ENCODE peak calls at places on chromosomes 11 and 22, in five cellular contexts. F is mesenchymal stem cell, S is IMR-90, N is H9, W is neuronal stem cell. C is an unnamed sample.

GRCh38 chr11:33910960-33911339 is 19.1 kb upstream of the LMO2 start:
- DNase-seq in F (no peak), S (no peak), N (no peak), W (no peak), C (no peak)

GRCh38 chr11:60988658-60989057 is 17.2 kb downstream of the CD6 start:
- DNase-seq in N (no peak), F (no peak), S (no peak), W (no peak), C (no peak)

GRCh38 chr11:61532136-61533038 is 23.8 kb downstream of the LRRC10B start:
- DNase-seq in W (no peak), F (peak; percentile 25), N (peak; percentile 80), S (no peak), C (peak; percentile 82)

GRCh38 chr11:4664791-4665190 is 21.0 kb downstream of the OR51E1 start:
- DNase-seq in S (peak; percentile 51), W (no peak), N (no peak), F (no peak), C (no peak)

GRCh38 chr11:46285594-46286033 is 8.2 kb downstream of the CREB3L1 start:
- DNase-seq in F (peak; percentile 82), N (no peak), S (peak; percentile 75), W (no peak), C (no peak)

GRCh38 chr11:90204832-90205646 is 17.8 kb downstream of the CHORDC1 start:
- DNase-seq in N (no peak), F (peak; percentile 76), W (peak; percentile 54), S (peak; percentile 66), C (peak; percentile 63)

GRCh38 chr11:64538501-64538951 is 52.5 kb upstream of the SLC22A12 start:
- DNase-seq in W (no peak), S (no peak), F (no peak), N (no peak), C (no peak)

GRCh38 chr11:17603056-17603825 is 56.2 kb downstream of the OTOG start:
- DNase-seq in F (no peak), S (no peak), W (no peak), N (no peak), C (no peak)

GRCh38 chr11:26931248-26931631 is 62.7 kb upstream of the FIBIN start:
- DNase-seq in S (peak; percentile 30), F (no peak), W (no peak), N (no peak), C (no peak)

GRCh38 chr11:134071766-134072403 is 3.0 kb downstream of the JAM3 start:
- DNase-seq in W (no peak), F (peak; percentile 12), S (peak; percentile 16), N (no peak), C (no peak)

GRCh38 chr22:37283393-37283937 is 1.2 kb downstream of the CYTH4 start:
- DNase-seq in F (no peak), N (no peak), W (no peak), S (no peak), C (peak; percentile 54)

DNA sequence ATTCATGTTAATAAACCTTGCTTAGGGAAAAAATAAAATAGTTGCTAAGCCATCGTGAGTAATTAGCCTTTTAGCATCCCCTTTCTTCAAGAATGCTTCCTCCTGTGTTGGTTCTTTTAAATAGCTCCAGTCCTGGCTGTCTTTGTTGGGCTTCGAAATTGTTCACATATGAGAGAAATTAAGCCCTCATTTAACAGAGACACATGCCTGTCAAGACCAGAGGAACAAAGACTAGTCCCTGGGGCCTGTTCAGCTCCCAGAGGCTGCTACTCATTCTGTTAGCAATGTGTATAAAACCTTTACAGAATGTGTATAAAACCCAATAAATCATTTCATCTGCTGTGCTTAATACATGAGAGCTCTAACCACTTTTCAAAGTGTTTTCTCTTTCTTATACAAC is 186.4 kb downstream of the SOX6 start:
- DNase-seq in F (no peak), S (no peak), N (no peak), W (no peak), C (peak; percentile 11)
- H3K9ac ChIP-seq in F (no peak overlapping the region), S (no peak overlapping the region), N (no peak overlapping the region), W (no peak overlapping the region), C (no peak overlapping the region)

DNA sequence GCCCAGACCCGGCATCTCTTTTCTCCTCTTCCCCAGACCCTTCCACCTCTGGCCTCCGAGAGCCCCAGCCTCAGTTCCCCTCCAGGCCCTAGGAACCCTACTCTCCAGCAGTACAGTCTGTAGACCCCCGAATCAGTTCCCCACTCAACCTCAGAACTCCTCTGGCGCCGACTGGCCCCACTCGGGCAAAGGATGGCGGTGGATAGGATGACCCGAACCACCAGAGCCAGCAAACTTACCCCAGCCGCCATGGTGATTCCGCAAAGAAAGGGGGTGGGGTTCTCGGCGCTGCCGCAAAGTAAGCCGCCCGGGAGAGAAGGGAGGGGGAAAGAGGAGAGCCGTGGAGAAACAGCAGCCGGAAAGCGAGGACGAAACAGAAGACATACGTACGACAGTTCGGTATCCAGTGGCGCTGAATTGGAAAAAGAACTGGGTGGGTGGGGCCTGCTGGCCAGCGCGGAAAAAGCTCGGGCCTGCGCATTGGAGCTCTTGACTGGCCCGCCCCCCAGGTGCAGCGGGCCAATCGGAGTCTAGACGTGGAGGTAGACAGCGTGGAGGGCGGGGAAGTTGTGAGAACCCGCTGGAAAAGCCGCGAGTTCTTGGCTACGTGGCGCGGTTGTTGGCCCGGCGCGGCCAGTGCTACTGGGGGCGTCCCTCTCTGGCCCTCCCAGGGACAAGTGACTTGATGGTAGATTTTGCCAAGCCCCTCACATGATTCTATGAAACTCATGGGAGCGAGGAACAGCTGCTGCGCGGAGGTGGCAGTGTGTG is at the start of gene EEF1G:
- DNase-seq in W (peak; percentile 99), F (peak; percentile 100), N (peak; percentile 100), S (peak; percentile 100), C (peak; percentile 100)
- H2BK120ac ChIP-seq in W (no peak within 1 kb of the TSS), F (peak within 1 kb of the TSS; percentile 82), N (no peak within 1 kb of the TSS), S (peak within 1 kb of the TSS; percentile 69), C (no peak within 1 kb of the TSS)

GRCh38 chr22:24694971-24695928 is 79.3 kb downstream of the PIWIL3 start:
- DNase-seq in W (no peak), S (no peak), N (no peak), F (no peak), C (no peak)

GRCh38 chr22:24697141-24697540 is 77.4 kb downstream of the PIWIL3 start:
- DNase-seq in F (no peak), W (no peak), S (no peak), N (no peak), C (no peak)

GRCh38 chr22:24695958-24696511 is 78.5 kb downstream of the PIWIL3 start:
- DNase-seq in F (peak; percentile 51), W (no peak), N (peak; percentile 66), S (peak; percentile 69), C (peak; percentile 82)

GRCh38 chr22:24697671-24698082 is 76.8 kb downstream of the PIWIL3 start:
- DNase-seq in N (no peak), F (no peak), W (no peak), S (no peak), C (no peak)

DNA sequence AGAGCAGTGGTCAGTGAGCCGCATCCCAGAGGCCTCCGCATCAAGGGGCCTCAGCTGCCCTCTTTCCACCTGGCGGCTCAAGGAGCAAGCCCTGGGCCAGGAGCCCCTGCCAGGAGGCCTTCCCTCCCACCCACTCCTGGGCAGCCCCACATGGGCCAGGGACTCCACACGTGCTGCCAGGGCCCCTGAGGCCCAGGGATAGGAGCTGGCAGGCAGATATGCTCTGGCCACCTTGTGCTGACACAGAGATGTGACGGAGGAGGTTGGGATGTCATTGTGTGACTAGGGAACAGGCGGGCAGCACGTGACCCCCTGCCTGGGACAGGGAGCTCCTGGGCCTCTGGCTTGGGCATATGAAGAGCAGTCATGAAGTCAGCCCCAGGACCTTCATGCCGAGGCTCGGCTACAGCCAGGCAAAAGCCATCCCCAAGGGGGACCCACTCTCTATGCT is 77.9 kb downstream of the PIWIL3 start:
- DNase-seq in N (no peak), S (no peak), F (no peak), W (no peak), C (no peak)
- H3K9ac ChIP-seq in N (no peak overlapping the region), S (peak overlapping the region; percentile 41), F (no peak overlapping the region), W (peak overlapping the region; percentile 77), C (no peak overlapping the region)

GRCh38 chr11:116065986-116066385 is 561.8 kb upstream of the CADM1 start:
- DNase-seq in S (no peak), N (no peak), W (no peak), F (no peak), C (no peak)
- H2BK120ac ChIP-seq in S (no peak overlapping the region), N (no peak overlapping the region), W (no peak overlapping the region), F (no peak overlapping the region), C (no peak overlapping the region)

DNA sequence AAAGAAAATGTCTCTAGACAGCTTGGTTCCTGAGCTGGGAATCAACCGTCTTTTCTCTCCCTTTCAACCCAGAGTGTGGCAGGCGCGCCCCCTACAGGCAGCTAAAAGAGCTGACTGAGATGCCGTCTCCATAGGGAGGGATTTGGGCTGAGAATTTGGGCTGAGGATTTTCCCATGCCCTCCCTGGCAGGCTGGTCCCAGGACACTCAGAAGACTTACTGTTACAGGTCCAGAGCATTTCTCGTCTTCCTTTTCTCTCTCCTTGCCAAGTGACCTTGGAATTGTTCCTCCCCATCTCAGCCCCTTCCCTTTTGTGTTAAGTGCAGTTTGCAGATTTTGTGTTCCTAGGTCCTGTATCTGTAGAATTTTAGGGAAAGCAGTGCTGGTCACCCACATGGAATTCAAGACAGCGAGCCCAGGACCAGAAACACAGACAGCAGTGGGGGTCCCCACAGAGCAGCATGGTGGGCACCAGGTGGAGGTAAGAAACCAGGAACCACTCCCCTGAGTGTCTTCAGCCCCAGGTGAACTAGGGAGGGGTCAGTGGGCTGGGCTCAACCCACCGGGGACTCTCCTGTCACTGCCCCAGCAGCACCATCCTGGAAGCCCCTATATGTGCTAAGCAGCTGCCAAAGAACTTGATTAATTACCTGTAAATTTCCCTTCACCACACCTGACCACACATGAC is 9.9 kb upstream of the IGLL5 start:
- DNase-seq in F (peak; percentile 12), N (peak; percentile 77), W (peak; percentile 64), S (peak; percentile 45), C (peak; percentile 81)
- H3K9ac ChIP-seq in F (no peak overlapping the region), N (no peak overlapping the region), W (no peak overlapping the region), S (no peak overlapping the region), C (no peak overlapping the region)

DNA sequence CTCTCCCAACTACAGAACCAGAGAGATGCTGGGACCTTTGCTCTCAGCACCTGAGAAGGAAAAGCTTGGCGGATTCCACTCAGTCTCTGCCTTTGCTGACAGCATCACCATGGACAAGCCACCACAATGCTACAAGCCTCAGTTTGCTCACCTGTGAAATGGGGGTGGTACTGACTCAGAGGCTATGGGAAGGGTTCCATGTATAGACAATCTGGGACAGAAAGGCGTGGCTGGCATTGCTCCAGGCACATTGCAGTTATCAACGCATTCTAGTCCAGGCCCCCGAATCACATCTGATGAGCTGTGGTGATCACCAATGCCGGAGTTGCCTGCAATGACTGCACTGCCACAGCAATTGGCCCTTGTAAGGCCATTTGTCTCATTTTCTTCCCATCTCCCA is 72.6 kb downstream of the ISX start:
- DNase-seq in W (no peak), S (no peak), N (no peak), F (no peak), C (no peak)
- H2BK120ac ChIP-seq in W (no peak overlapping the region), S (no peak overlapping the region), N (no peak overlapping the region), F (no peak overlapping the region), C (no peak overlapping the region)